ENCODE peak calls at places on chromosomes 13 and 19, in seven cellular contexts. One of them, this sample, is unnamed.

GRCh38 chr13:41971848-41972247 is 10.9 kb upstream of the VWA8 start:
- DNase-seq in AG04450: no peak
- DNase-seq in keratinocyte: no peak
- DNase-seq in HL-60: no peak
- DNase-seq in IMR-90: no peak
- DNase-seq in dorsolateral prefrontal cortex: no peak
- DNase-seq in GM12865: no peak
- DNase-seq in this sample: no peak

GRCh38 chr19:13097331-13098258 is 5.1 kb downstream of the LYL1 start:
- DNase-seq in AG04450: no peak
- DNase-seq in keratinocyte: no peak
- DNase-seq in HL-60: peak; percentile 80
- DNase-seq in IMR-90: no peak
- DNase-seq in dorsolateral prefrontal cortex: no peak
- DNase-seq in GM12865: no peak
- DNase-seq in this sample: no peak

GRCh38 chr13:92321174-92321573 is 905.4 kb upstream of the GPC6 start:
- DNase-seq in AG04450: no peak
- DNase-seq in keratinocyte: no peak
- DNase-seq in HL-60: no peak
- DNase-seq in IMR-90: no peak
- DNase-seq in dorsolateral prefrontal cortex: no peak
- DNase-seq in GM12865: no peak
- DNase-seq in this sample: no peak

GRCh38 chr19:19464339-19465098 is 50.8 kb downstream of the TSSK6 start:
- DNase-seq in AG04450: no peak
- DNase-seq in keratinocyte: no peak
- DNase-seq in HL-60: no peak
- DNase-seq in IMR-90: peak; percentile 73
- DNase-seq in dorsolateral prefrontal cortex: no peak
- DNase-seq in GM12865: no peak
- DNase-seq in this sample: peak; percentile 53

GRCh38 chr19:12380444-12380737 is 14.9 kb upstream of the ZNF442 start:
- DNase-seq in AG04450: no peak
- DNase-seq in keratinocyte: no peak
- DNase-seq in HL-60: no peak
- DNase-seq in IMR-90: no peak
- DNase-seq in dorsolateral prefrontal cortex: no peak
- DNase-seq in GM12865: no peak
- DNase-seq in this sample: no peak

GRCh38 chr13:104597554-104598240 is 1531.5 kb upstream of the SLC10A2 start:
- DNase-seq in AG04450: no peak
- DNase-seq in keratinocyte: no peak
- DNase-seq in HL-60: no peak
- DNase-seq in IMR-90: no peak
- DNase-seq in dorsolateral prefrontal cortex: no peak
- DNase-seq in GM12865: no peak
- DNase-seq in this sample: no peak

GRCh38 chr19:30078381-30078910 is 136.4 kb downstream of the URI1 start:
- DNase-seq in AG04450: no peak
- DNase-seq in keratinocyte: no peak
- DNase-seq in HL-60: no peak
- DNase-seq in IMR-90: no peak
- DNase-seq in dorsolateral prefrontal cortex: no peak
- DNase-seq in GM12865: no peak
- DNase-seq in this sample: no peak

GRCh38 chr13:38417727-38418126 is 68.1 kb downstream of the UFM1 start:
- DNase-seq in AG04450: no peak
- DNase-seq in keratinocyte: no peak
- DNase-seq in HL-60: no peak
- DNase-seq in IMR-90: peak; percentile 1
- DNase-seq in dorsolateral prefrontal cortex: no peak
- DNase-seq in GM12865: peak; percentile 28
- DNase-seq in this sample: no peak

GRCh38 chr19:3133793-3134116 is 2.1 kb upstream of the GNA15 start:
- DNase-seq in AG04450: no peak
- DNase-seq in keratinocyte: no peak
- DNase-seq in HL-60: no peak
- DNase-seq in IMR-90: no peak
- DNase-seq in dorsolateral prefrontal cortex: no peak
- DNase-seq in GM12865: no peak
- DNase-seq in this sample: no peak

GRCh38 chr13:98033277-98034247 is 80.1 kb downstream of the IPO5 start:
- DNase-seq in AG04450: no peak
- DNase-seq in keratinocyte: no peak
- DNase-seq in HL-60: no peak
- DNase-seq in IMR-90: peak; percentile 44
- DNase-seq in dorsolateral prefrontal cortex: no peak
- DNase-seq in GM12865: peak; percentile 27
- DNase-seq in this sample: no peak

GRCh38 chr19:5480427-5480836 is 25.2 kb downstream of the ZNRF4 start:
- DNase-seq in AG04450: no peak
- DNase-seq in keratinocyte: no peak
- DNase-seq in HL-60: no peak
- DNase-seq in IMR-90: no peak
- DNase-seq in dorsolateral prefrontal cortex: no peak
- DNase-seq in GM12865: peak; percentile 24
- DNase-seq in this sample: no peak

GRCh38 chr13:97780486-97780885 is 173.0 kb upstream of the IPO5 start:
- DNase-seq in AG04450: no peak
- DNase-seq in keratinocyte: no peak
- DNase-seq in HL-60: no peak
- DNase-seq in IMR-90: no peak
- DNase-seq in dorsolateral prefrontal cortex: no peak
- DNase-seq in GM12865: no peak
- DNase-seq in this sample: no peak

GRCh38 chr19:45094158-45094557 is 1.2 kb downstream of the PPP1R37 start:
- DNase-seq in AG04450: no peak
- DNase-seq in keratinocyte: no peak
- DNase-seq in HL-60: no peak
- DNase-seq in IMR-90: no peak
- DNase-seq in dorsolateral prefrontal cortex: no peak
- DNase-seq in GM12865: no peak
- DNase-seq in this sample: no peak

GRCh38 chr13:26749285-26749684 is 11.3 kb downstream of the GPR12 start:
- DNase-seq in AG04450: no peak
- DNase-seq in keratinocyte: no peak
- DNase-seq in HL-60: no peak
- DNase-seq in IMR-90: no peak
- DNase-seq in dorsolateral prefrontal cortex: no peak
- DNase-seq in GM12865: no peak
- DNase-seq in this sample: no peak

GRCh38 chr19:46210634-46211033 is 18.9 kb upstream of the IGFL1 start:
- DNase-seq in AG04450: no peak
- DNase-seq in keratinocyte: no peak
- DNase-seq in HL-60: no peak
- DNase-seq in IMR-90: no peak
- DNase-seq in dorsolateral prefrontal cortex: no peak
- DNase-seq in GM12865: no peak
- DNase-seq in this sample: no peak

GRCh38 chr19:46546194-46546896 is 50.7 kb upstream of the PNMA8B start:
- DNase-seq in AG04450: no peak
- DNase-seq in keratinocyte: no peak
- DNase-seq in HL-60: peak; percentile 28
- DNase-seq in IMR-90: peak; percentile 14
- DNase-seq in dorsolateral prefrontal cortex: peak; percentile 65
- DNase-seq in GM12865: no peak
- DNase-seq in this sample: peak; percentile 30

GRCh38 chr19:31254611-31255010 is 94.6 kb downstream of the TSHZ3 start:
- DNase-seq in AG04450: no peak
- DNase-seq in keratinocyte: no peak
- DNase-seq in HL-60: no peak
- DNase-seq in IMR-90: no peak
- DNase-seq in dorsolateral prefrontal cortex: no peak
- DNase-seq in GM12865: no peak
- DNase-seq in this sample: no peak

GRCh38 chr13:109323338-109323737 is 463.0 kb downstream of the IRS2 start:
- DNase-seq in AG04450: no peak
- DNase-seq in keratinocyte: no peak
- DNase-seq in HL-60: no peak
- DNase-seq in IMR-90: no peak
- DNase-seq in dorsolateral prefrontal cortex: no peak
- DNase-seq in GM12865: no peak
- DNase-seq in this sample: no peak

GRCh38 chr13:29707876-29708543 is 112.5 kb upstream of the SLC7A1 start:
- DNase-seq in AG04450: peak; percentile 2
- DNase-seq in keratinocyte: no peak
- DNase-seq in HL-60: peak; percentile 25
- DNase-seq in IMR-90: peak; percentile 41
- DNase-seq in dorsolateral prefrontal cortex: no peak
- DNase-seq in GM12865: peak; percentile 59
- DNase-seq in this sample: no peak

GRCh38 chr19:12647490-12648071 is 19.0 kb downstream of the MAN2B1 start:
- DNase-seq in AG04450: no peak
- DNase-seq in keratinocyte: no peak
- DNase-seq in HL-60: no peak
- DNase-seq in IMR-90: no peak
- DNase-seq in dorsolateral prefrontal cortex: peak; percentile 48
- DNase-seq in GM12865: peak; percentile 24
- DNase-seq in this sample: no peak

GRCh38 chr13:41675306-41675705 is 218.0 kb downstream of the RGCC start:
- DNase-seq in AG04450: no peak
- DNase-seq in keratinocyte: no peak
- DNase-seq in HL-60: no peak
- DNase-seq in IMR-90: no peak
- DNase-seq in dorsolateral prefrontal cortex: no peak
- DNase-seq in GM12865: no peak
- DNase-seq in this sample: no peak

DNA sequence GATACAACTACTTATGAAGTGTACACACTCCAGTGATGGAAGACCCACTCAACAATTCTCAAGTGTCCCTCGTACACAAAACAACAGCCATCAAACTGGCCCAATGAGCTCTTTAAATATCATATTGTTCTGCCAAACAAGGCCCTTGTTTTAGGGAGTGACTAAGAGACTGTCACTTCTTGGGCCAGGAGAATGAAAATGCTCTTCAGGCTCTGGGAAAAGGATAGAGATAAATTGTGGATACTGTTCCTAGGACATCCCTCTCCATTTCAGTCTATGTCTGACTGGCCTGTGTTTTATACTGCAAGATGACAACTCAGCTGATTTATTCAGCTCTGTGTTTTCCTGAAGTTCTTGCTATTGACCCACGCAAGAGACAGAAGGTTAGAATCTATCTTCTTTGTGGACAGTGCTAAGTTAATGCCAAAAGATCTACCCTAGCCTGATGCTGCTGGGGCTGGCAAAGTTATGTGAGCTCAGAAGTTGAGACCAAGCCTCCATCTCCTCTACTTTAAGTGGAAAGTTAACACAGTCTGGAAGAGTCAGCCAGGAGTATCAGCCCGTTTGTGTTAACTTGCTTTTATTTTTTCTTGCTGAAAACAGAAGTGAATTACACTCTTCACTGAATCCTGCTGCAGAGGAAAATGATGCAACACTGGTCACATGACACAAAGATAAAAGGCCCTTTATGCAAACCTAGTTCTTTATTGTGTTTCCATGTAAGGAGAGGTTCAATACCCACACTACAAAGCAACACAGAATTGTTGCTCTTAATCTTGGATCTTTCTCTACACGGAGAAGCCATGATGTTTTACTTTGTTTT is 14.6 kb downstream of the FRY start:
- DNase-seq in AG04450: no peak
- DNase-seq in keratinocyte: no peak
- DNase-seq in HL-60: peak; percentile 79
- DNase-seq in IMR-90: peak; percentile 56
- DNase-seq in dorsolateral prefrontal cortex: no peak
- DNase-seq in GM12865: peak; percentile 21
- DNase-seq in this sample: peak; percentile 35
- H3K4me3 ChIP-seq in AG04450: no peak overlapping the region
- H3K4me3 ChIP-seq in keratinocyte: no peak overlapping the region
- H3K4me3 ChIP-seq in HL-60: no peak overlapping the region
- H3K4me3 ChIP-seq in IMR-90: no peak overlapping the region
- H3K4me3 ChIP-seq in dorsolateral prefrontal cortex: peak overlapping the region; percentile 37
- H3K4me3 ChIP-seq in GM12865: no peak overlapping the region
- H3K4me3 ChIP-seq in this sample: no peak overlapping the region

DNA sequence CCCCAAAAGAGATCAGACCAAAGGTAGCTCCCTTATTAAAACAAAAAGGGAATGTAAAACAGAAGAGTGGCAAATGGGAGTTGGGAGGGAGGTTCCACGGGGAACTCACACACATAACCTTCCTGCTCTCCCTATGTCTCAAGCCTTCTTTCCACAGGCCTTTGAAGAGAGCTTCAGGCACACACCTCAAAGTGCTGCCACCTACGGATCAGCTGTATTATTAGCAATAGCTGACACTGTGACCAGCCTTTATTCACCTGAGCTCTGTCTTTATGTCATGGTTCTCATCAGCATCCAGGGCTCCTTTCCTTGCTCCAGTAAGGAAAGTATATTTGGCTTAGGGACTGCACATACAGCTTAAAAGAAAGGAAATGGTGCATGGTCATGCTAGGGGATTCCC is 11.3 kb downstream of the ZNF571 start:
- DNase-seq in AG04450: no peak
- DNase-seq in keratinocyte: no peak
- DNase-seq in HL-60: no peak
- DNase-seq in IMR-90: no peak
- DNase-seq in dorsolateral prefrontal cortex: no peak
- DNase-seq in GM12865: no peak
- DNase-seq in this sample: no peak
- TF ChIP-seq CTCF in AG04450: no peak
- TF ChIP-seq CTCF in keratinocyte: no peak
- TF ChIP-seq CTCF in HL-60: no peak
- TF ChIP-seq CTCF in IMR-90: no peak
- TF ChIP-seq CTCF in dorsolateral prefrontal cortex: no peak
- TF ChIP-seq CTCF in GM12865: no peak
- TF ChIP-seq CTCF in this sample: no peak

GRCh38 chr13:81988542-81988941 is 1647.6 kb upstream of the SPRY2 start:
- DNase-seq in AG04450: no peak
- DNase-seq in keratinocyte: no peak
- DNase-seq in HL-60: no peak
- DNase-seq in IMR-90: no peak
- DNase-seq in dorsolateral prefrontal cortex: no peak
- DNase-seq in GM12865: no peak
- DNase-seq in this sample: no peak
- H3K4me3 ChIP-seq in AG04450: no peak overlapping the region
- H3K4me3 ChIP-seq in keratinocyte: no peak overlapping the region
- H3K4me3 ChIP-seq in HL-60: no peak overlapping the region
- H3K4me3 ChIP-seq in IMR-90: no peak overlapping the region
- H3K4me3 ChIP-seq in dorsolateral prefrontal cortex: no peak overlapping the region
- H3K4me3 ChIP-seq in GM12865: no peak overlapping the region
- H3K4me3 ChIP-seq in this sample: no peak overlapping the region

DNA sequence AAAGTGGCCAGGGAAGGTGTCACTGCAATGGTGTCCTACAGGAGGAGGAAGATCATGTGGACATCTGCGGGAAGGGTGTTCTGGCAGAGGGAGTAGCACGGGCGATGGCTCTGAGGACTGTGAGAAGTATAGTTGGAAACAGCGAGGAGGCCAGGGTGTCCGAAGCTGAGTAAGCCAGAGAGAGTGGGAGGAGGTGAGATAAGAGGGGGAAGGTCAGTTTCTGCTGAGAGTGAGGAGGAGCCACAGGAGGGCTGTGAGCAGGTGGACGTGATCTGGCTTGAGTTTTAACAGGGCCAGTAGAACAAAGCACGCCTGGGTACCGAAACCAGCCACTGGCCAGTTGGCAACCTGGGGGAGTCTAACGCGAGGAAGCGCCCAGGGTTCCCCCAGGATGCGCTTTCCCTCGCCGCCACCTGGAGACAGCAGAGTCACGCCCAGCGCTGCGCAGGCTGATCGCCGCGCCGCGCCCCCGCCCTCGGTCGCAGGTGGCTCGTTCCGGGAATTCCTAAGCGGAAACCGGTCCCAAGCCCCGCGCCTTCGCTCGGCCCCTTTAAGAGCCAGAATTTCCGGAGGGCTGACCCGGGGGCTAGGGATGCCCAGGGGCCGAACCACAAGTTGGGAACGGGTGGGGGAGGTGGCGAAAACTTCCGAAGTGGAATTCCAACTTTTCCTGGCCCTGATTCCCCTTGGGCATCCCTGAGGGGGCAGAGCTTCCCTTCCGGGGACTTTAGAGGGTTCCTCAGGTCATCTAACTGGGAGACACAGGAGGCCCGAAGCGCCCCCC is 1.1 kb upstream of the LSR start:
- DNase-seq in AG04450: no peak
- DNase-seq in keratinocyte: no peak
- DNase-seq in HL-60: no peak
- DNase-seq in IMR-90: no peak
- DNase-seq in dorsolateral prefrontal cortex: no peak
- DNase-seq in GM12865: peak; percentile 85
- DNase-seq in this sample: peak; percentile 57
- TF ChIP-seq CTCF in AG04450: no peak
- TF ChIP-seq CTCF in keratinocyte: peak; percentile 57
- TF ChIP-seq CTCF in HL-60: no peak
- TF ChIP-seq CTCF in IMR-90: no peak
- TF ChIP-seq CTCF in dorsolateral prefrontal cortex: peak; percentile 8
- TF ChIP-seq CTCF in GM12865: peak; percentile 71
- TF ChIP-seq CTCF in this sample: peak; percentile 44

This sample was measured in epithelial cell of proximal tubule.